ENCODE peak calls at places on chromosomes 3 and 15, in five cellular contexts. G, A, F, D and V are unnamed samples.

GRCh38 chr3:148902173-148902791 is 37.2 kb downstream of the CPA3 start:
- DNase-seq in D (no peak), A (no peak), F (no peak), G (no peak), V (no peak)

GRCh38 chr3:169678122-169678521 is 14.6 kb upstream of the MECOM start:
- DNase-seq in D (no peak), F (no peak), G (no peak), A (no peak), V (no peak)

GRCh38 chr3:166660962-166661361 is 719.1 kb downstream of the ZBBX start:
- DNase-seq in A (no peak), D (no peak), F (no peak), G (no peak), V (no peak)

GRCh38 chr15:78937132-78937739 is 7.6 kb downstream of the CTSH start:
- DNase-seq in A (peak; percentile 37), F (peak; percentile 31), D (peak; percentile 77), G (no peak), V (no peak)

GRCh38 chr3:32177702-32178198 is 60.7 kb upstream of the CMTM8 start:
- DNase-seq in G (peak; percentile 35), A (peak; percentile 28), D (peak; percentile 76), F (peak; percentile 76), V (peak; percentile 70)

GRCh38 chr3:141370065-141370533 is 1.8 kb downstream of the ZBTB38 start:
- DNase-seq in A (peak; percentile 11), F (peak; percentile 40), G (peak; percentile 35), D (peak; percentile 71), V (peak; percentile 95)

GRCh38 chr3:52893723-52894122 is 3.6 kb downstream of the STIMATE start:
- DNase-seq in F (no peak), D (no peak), A (no peak), G (no peak), V (no peak)

GRCh38 chr15:101187820-101188516 is 63.9 kb downstream of the CHSY1 start:
- DNase-seq in F (no peak), A (no peak), D (peak; percentile 62), G (no peak), V (no peak)

GRCh38 chr3:36989000-36989399 is 3.9 kb downstream of the EPM2AIP1 start:
- DNase-seq in D (no peak), F (no peak), A (no peak), G (no peak), V (no peak)

GRCh38 chr15:77371850-77372249 is 48.1 kb downstream of the PEAK1 start:
- DNase-seq in G (no peak), A (no peak), F (no peak), D (no peak), V (no peak)

GRCh38 chr3:125556314-125556713 is 36.3 kb upstream of the SNX4 start:
- DNase-seq in G (no peak), D (no peak), F (no peak), A (no peak), V (no peak)

GRCh38 chr15:62569460-62570404 is 404.6 kb upstream of the C2CD4B start:
- DNase-seq in G (no peak), F (no peak), A (no peak), D (peak; percentile 39), V (no peak)

GRCh38 chr15:64490598-64491259 is 30.4 kb downstream of the ZNF609 start:
- DNase-seq in F (no peak), A (no peak), D (no peak), G (no peak), V (no peak)

GRCh38 chr3:133821767-133822638 is 16.4 kb downstream of the SRPRB start:
- DNase-seq in G (no peak), D (peak; percentile 77), F (no peak), A (no peak), V (peak; percentile 50)

GRCh38 chr3:37257581-37257980 is 83.2 kb upstream of the LRRFIP2 start:
- DNase-seq in G (no peak), D (no peak), F (no peak), A (no peak), V (no peak)

GRCh38 chr3:59575113-59576001 is 525.5 kb upstream of the CFAP20DC start:
- DNase-seq in G (peak; percentile 85), D (peak; percentile 75), F (peak; percentile 87), A (peak; percentile 53), V (peak; percentile 33)

GRCh38 chr15:63601026-63601726 is 4.0 kb downstream of the FBXL22 start:
- DNase-seq in G (peak; percentile 30), D (peak; percentile 35), A (peak; percentile 55), F (peak; percentile 37), V (no peak)

GRCh38 chr3:64644483-64644882 is 43.3 kb downstream of the ADAMTS9 start:
- DNase-seq in A (no peak), F (no peak), D (no peak), G (no peak), V (no peak)

GRCh38 chr15:45645026-45645980 is 10.5 kb downstream of the SQOR start:
- DNase-seq in D (no peak), F (no peak), A (no peak), G (no peak), V (no peak)

GRCh38 chr3:12875857-12876451 is 34.6 kb upstream of the RPL32 start:
- DNase-seq in D (peak; percentile 52), A (no peak), F (peak; percentile 75), G (no peak), V (no peak)

GRCh38 chr3:50457988-50458387 is 45.4 kb downstream of the CACNA2D2 start:
- DNase-seq in D (no peak), G (no peak), F (no peak), A (no peak), V (no peak)

GRCh38 chr15:90924375-90924774 is 8.0 kb downstream of the HDDC3 start:
- DNase-seq in D (no peak), G (no peak), F (no peak), A (no peak), V (no peak)

GRCh38 chr3:148173836-148174235 is 523.9 kb upstream of the AGTR1 start:
- DNase-seq in G (no peak), F (no peak), A (no peak), D (no peak), V (no peak)

GRCh38 chr3:40719660-40720287 is 195.0 kb downstream of the ZNF621 start:
- DNase-seq in D (no peak), G (no peak), A (no peak), F (peak; percentile 10), V (no peak)

GRCh38 chr3:183489455-183490210 is 61.2 kb upstream of the MCF2L2 start:
- DNase-seq in G (no peak), D (no peak), A (no peak), F (no peak), V (no peak)